ENCODE peak calls at places on chromosomes 4 and X, in nine cellular contexts. Y is fibroblast of lung; Z is CD4-positive, alpha-beta T cell; S is AG04450; D is heart right ventricle; N is IMR-90; G is psoas muscle; L is effector memory CD4-positive, alpha-beta T cell; M is lower lobe of right lung. E is an unnamed sample. For H3K9me3, the result is how much of the 10 kb centered on the place peaks cover.

GRCh38 chr4:119939066-119939995 is 127.3 kb downstream of the MAD2L1 start:
- DNase-seq in Y (peak), Z (no peak), S (peak), D (no peak), N (peak), G (no peak), L (no peak), M (no peak), E (no peak)

GRCh38 chr4:62871057-62871456 is 1538.2 kb downstream of the TECRL start:
- DNase-seq in Y (no peak), Z (no peak), S (no peak), D (no peak), N (no peak), G (no peak), L (no peak), M (no peak), E (no peak)

GRCh38 chr4:110675406-110675805 is 52.5 kb upstream of the PITX2 start:
- DNase-seq in Y (no peak), Z (no peak), S (no peak), D (no peak), N (no peak), G (no peak), L (no peak), M (no peak), E (no peak)

GRCh38 chr4:10891866-10892265 is 207.3 kb upstream of the CLNK start:
- DNase-seq in Y (no peak), Z (no peak), S (no peak), D (no peak), N (no peak), G (no peak), L (no peak), M (no peak), E (no peak)

GRCh38 chr4:143294310-143294709 is 42.4 kb upstream of the GAB1 start:
- DNase-seq in Y (peak), Z (no peak), S (no peak), D (peak), N (peak), G (peak), L (no peak), M (peak), E (no peak)

GRCh38 chr4:184167576-184167975 is 50.1 kb downstream of the ENPP6 start:
- DNase-seq in Y (no peak), Z (no peak), S (no peak), D (no peak), N (no peak), G (no peak), L (no peak), M (no peak), E (no peak)

GRCh38 chrX:20620301-20620700 is 353.6 kb upstream of the RPS6KA3 start:
- DNase-seq in Y (peak), Z (no peak), S (no peak), D (no peak), N (no peak), G (no peak), L (no peak), M (no peak), E (no peak)

GRCh38 chr4:878796-879729 is 53.1 kb downstream of the GAK start:
- DNase-seq in Y (no peak), Z (peak), S (no peak), D (no peak), N (no peak), G (no peak), L (no peak), M (no peak), E (no peak)

GRCh38 chr4:41727861-41728570 is 20.5 kb downstream of the PHOX2B start:
- DNase-seq in Y (no peak), Z (no peak), S (no peak), D (no peak), N (no peak), G (no peak), L (no peak), M (no peak), E (no peak)

GRCh38 chr4:143617994-143618679 is 82.3 kb downstream of the FREM3 start:
- DNase-seq in Y (no peak), Z (no peak), S (no peak), D (no peak), N (no peak), G (no peak), L (no peak), M (no peak), E (no peak)

GRCh38 chrX:64850371-64851082 is 125.7 kb downstream of the ZC4H2 start:
- DNase-seq in Y (no peak), Z (no peak), S (no peak), D (no peak), N (no peak), G (no peak), L (no peak), M (no peak), E (no peak)
- H3K9me3 ChIP-seq in Y (under half), Z (half or more), S (under half), D (under half), N (under half), G (under half), L (under half), M (under half), E (under half)

GRCh38 chr4:54226399-54227260 is 2.5 kb upstream of the PDGFRA start:
- DNase-seq in Y (peak), Z (no peak), S (peak), D (peak), N (peak), G (peak), L (no peak), M (peak), E (no peak)
- H3K9me3 ChIP-seq in Y (under half), Z (under half), S (under half), D (under half), N (under half), G (under half), L (under half), M (under half), E (under half)

DNA sequence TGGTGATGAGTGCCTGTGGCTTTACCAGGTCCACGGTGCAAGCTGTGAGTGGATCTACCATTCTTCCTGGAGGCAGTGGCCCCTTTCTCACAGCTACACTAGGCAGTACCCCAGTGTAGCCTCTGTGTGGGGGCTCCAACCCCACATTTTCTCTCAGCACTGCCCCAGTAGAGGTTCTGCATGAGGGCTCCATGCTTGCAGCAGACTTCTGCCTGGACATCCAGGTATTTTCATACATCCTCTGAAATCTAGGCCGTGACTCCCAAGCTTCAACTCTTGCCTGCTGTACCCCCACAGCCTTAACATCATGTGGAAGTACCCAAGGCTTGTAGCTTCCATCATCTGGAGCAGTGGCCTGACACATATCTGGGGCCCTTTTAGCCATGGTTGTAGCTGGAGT is 90.1 kb downstream of the SH3BGRL start:
- DNase-seq in Y (no peak), Z (no peak), S (no peak), D (no peak), N (no peak), G (no peak), L (no peak), M (no peak), E (no peak)
- H3K9me3 ChIP-seq in Y (under half), Z (under half), S (under half), D (under half), N (under half), G (under half), L (under half), M (under half), E (under half)

GRCh38 chr4:175215208-175215607 is 297.1 kb downstream of the ADAM29 start:
- DNase-seq in Y (no peak), Z (no peak), S (no peak), D (no peak), N (no peak), G (no peak), L (no peak), M (no peak), E (no peak)
- H3K9me3 ChIP-seq in Y (under half), Z (under half), S (under half), D (under half), N (under half), G (under half), L (under half), M (under half), E (under half)

GRCh38 chrX:7116081-7116480 is 31.4 kb upstream of the STS start:
- DNase-seq in Y (no peak), Z (no peak), S (no peak), D (no peak), N (no peak), G (no peak), L (no peak), M (no peak), E (no peak)
- H3K9me3 ChIP-seq in Y (under half), Z (under half), S (under half), D (under half), N (under half), G (under half), L (under half), M (under half), E (under half)

E was measured in T-helper 17 cell.